ENCODE peak calls at places on chromosomes 1 and 21, in six cellular contexts. One of them, this sample, is unnamed.

GRCh38 chr1:30535595-30536325 is 187.6 kb downstream of the MATN1 start:
- DNase-seq in CD4-positive, alpha-beta memory T cell: no peak
- DNase-seq in fibroblast of lung: no peak
- DNase-seq in body of pancreas: no peak
- DNase-seq in neuronal stem cell: no peak
- DNase-seq in Caco-2: no peak
- DNase-seq in this sample: no peak

GRCh38 chr1:81695741-81696140 is 105.0 kb upstream of the ADGRL2 start:
- DNase-seq in CD4-positive, alpha-beta memory T cell: no peak
- DNase-seq in fibroblast of lung: peak; percentile 91
- DNase-seq in body of pancreas: no peak
- DNase-seq in neuronal stem cell: no peak
- DNase-seq in Caco-2: no peak
- DNase-seq in this sample: peak; percentile 50

GRCh38 chr1:209657140-209657879 is 5.1 kb upstream of the LAMB3 start:
- DNase-seq in CD4-positive, alpha-beta memory T cell: no peak
- DNase-seq in fibroblast of lung: no peak
- DNase-seq in body of pancreas: no peak
- DNase-seq in neuronal stem cell: no peak
- DNase-seq in Caco-2: no peak
- DNase-seq in this sample: no peak

GRCh38 chr1:214584805-214585766 is 17.9 kb upstream of the CENPF start:
- DNase-seq in CD4-positive, alpha-beta memory T cell: no peak
- DNase-seq in fibroblast of lung: peak; percentile 75
- DNase-seq in body of pancreas: no peak
- DNase-seq in neuronal stem cell: no peak
- DNase-seq in Caco-2: peak; percentile 17
- DNase-seq in this sample: no peak

GRCh38 chr1:247332215-247332900 is 691 bp upstream of the ZNF496 start:
- DNase-seq in CD4-positive, alpha-beta memory T cell: peak; percentile 32
- DNase-seq in fibroblast of lung: peak; percentile 53
- DNase-seq in body of pancreas: peak; percentile 58
- DNase-seq in neuronal stem cell: peak; percentile 47
- DNase-seq in Caco-2: peak; percentile 59
- DNase-seq in this sample: peak; percentile 73

GRCh38 chr1:172837816-172838680 is 179.1 kb downstream of the FASLG start:
- DNase-seq in CD4-positive, alpha-beta memory T cell: peak; percentile 88
- DNase-seq in fibroblast of lung: no peak
- DNase-seq in body of pancreas: no peak
- DNase-seq in neuronal stem cell: no peak
- DNase-seq in Caco-2: no peak
- DNase-seq in this sample: no peak

GRCh38 chr1:59804301-59804700 is 10.4 kb upstream of the HOOK1 start:
- DNase-seq in CD4-positive, alpha-beta memory T cell: no peak
- DNase-seq in fibroblast of lung: no peak
- DNase-seq in body of pancreas: no peak
- DNase-seq in neuronal stem cell: no peak
- DNase-seq in Caco-2: no peak
- DNase-seq in this sample: no peak

GRCh38 chr1:24641646-24642151 is 1.4 kb upstream of the SRRM1 start:
- DNase-seq in CD4-positive, alpha-beta memory T cell: peak; percentile 32
- DNase-seq in fibroblast of lung: peak; percentile 36
- DNase-seq in body of pancreas: peak; percentile 24
- DNase-seq in neuronal stem cell: no peak
- DNase-seq in Caco-2: no peak
- DNase-seq in this sample: peak; percentile 29

GRCh38 chr1:17893891-17894631 is 138.9 kb downstream of the ACTL8 start:
- DNase-seq in CD4-positive, alpha-beta memory T cell: no peak
- DNase-seq in fibroblast of lung: no peak
- DNase-seq in body of pancreas: no peak
- DNase-seq in neuronal stem cell: no peak
- DNase-seq in Caco-2: no peak
- DNase-seq in this sample: peak; percentile 50

GRCh38 chr1:81590171-81590570 is 210.6 kb upstream of the ADGRL2 start:
- DNase-seq in CD4-positive, alpha-beta memory T cell: no peak
- DNase-seq in fibroblast of lung: peak; percentile 33
- DNase-seq in body of pancreas: no peak
- DNase-seq in neuronal stem cell: no peak
- DNase-seq in Caco-2: no peak
- DNase-seq in this sample: no peak

GRCh38 chr1:112605633-112606327 is 13.2 kb downstream of the ST7L start:
- DNase-seq in CD4-positive, alpha-beta memory T cell: no peak
- DNase-seq in fibroblast of lung: no peak
- DNase-seq in body of pancreas: no peak
- DNase-seq in neuronal stem cell: no peak
- DNase-seq in Caco-2: no peak
- DNase-seq in this sample: no peak

GRCh38 chr21:44878053-44878982 is 4.8 kb upstream of the PTTG1IP start:
- DNase-seq in CD4-positive, alpha-beta memory T cell: no peak
- DNase-seq in fibroblast of lung: peak; percentile 54
- DNase-seq in body of pancreas: peak; percentile 53
- DNase-seq in neuronal stem cell: no peak
- DNase-seq in Caco-2: no peak
- DNase-seq in this sample: no peak

GRCh38 chr1:45884700-45885099 is 81.3 kb downstream of the MAST2 start:
- DNase-seq in CD4-positive, alpha-beta memory T cell: no peak
- DNase-seq in fibroblast of lung: no peak
- DNase-seq in body of pancreas: no peak
- DNase-seq in neuronal stem cell: no peak
- DNase-seq in Caco-2: no peak
- DNase-seq in this sample: no peak

GRCh38 chr1:92411511-92411910 is 75.2 kb downstream of the GFI1 start:
- DNase-seq in CD4-positive, alpha-beta memory T cell: no peak
- DNase-seq in fibroblast of lung: peak; percentile 48
- DNase-seq in body of pancreas: no peak
- DNase-seq in neuronal stem cell: no peak
- DNase-seq in Caco-2: peak; percentile 1
- DNase-seq in this sample: peak; percentile 15

GRCh38 chr1:205976708-205977107 is 26.5 kb downstream of the RAB7B start:
- DNase-seq in CD4-positive, alpha-beta memory T cell: no peak
- DNase-seq in fibroblast of lung: peak; percentile 13
- DNase-seq in body of pancreas: peak; percentile 56
- DNase-seq in neuronal stem cell: no peak
- DNase-seq in Caco-2: peak; percentile 22
- DNase-seq in this sample: no peak

GRCh38 chr1:201563941-201564340 is 25.0 kb downstream of the NAV1 start:
- DNase-seq in CD4-positive, alpha-beta memory T cell: no peak
- DNase-seq in fibroblast of lung: no peak
- DNase-seq in body of pancreas: no peak
- DNase-seq in neuronal stem cell: no peak
- DNase-seq in Caco-2: no peak
- DNase-seq in this sample: no peak

GRCh38 chr1:52037402-52037814 is 3.8 kb upstream of the KTI12 start:
- DNase-seq in CD4-positive, alpha-beta memory T cell: no peak
- DNase-seq in fibroblast of lung: peak; percentile 60
- DNase-seq in body of pancreas: peak; percentile 71
- DNase-seq in neuronal stem cell: no peak
- DNase-seq in Caco-2: peak; percentile 9
- DNase-seq in this sample: no peak

GRCh38 chr1:149945206-149945605 is 8.5 kb upstream of the MTMR11 start:
- DNase-seq in CD4-positive, alpha-beta memory T cell: no peak
- DNase-seq in fibroblast of lung: no peak
- DNase-seq in body of pancreas: no peak
- DNase-seq in neuronal stem cell: no peak
- DNase-seq in Caco-2: no peak
- DNase-seq in this sample: no peak

GRCh38 chr1:75265792-75266191 is 131.6 kb downstream of the LHX8 start:
- DNase-seq in CD4-positive, alpha-beta memory T cell: peak; percentile 4
- DNase-seq in fibroblast of lung: peak; percentile 26
- DNase-seq in body of pancreas: peak; percentile 32
- DNase-seq in neuronal stem cell: peak; percentile 46
- DNase-seq in Caco-2: peak; percentile 67
- DNase-seq in this sample: no peak

GRCh38 chr21:44082648-44083436 is 24.4 kb upstream of the PWP2 start:
- DNase-seq in CD4-positive, alpha-beta memory T cell: no peak
- DNase-seq in fibroblast of lung: no peak
- DNase-seq in body of pancreas: no peak
- DNase-seq in neuronal stem cell: no peak
- DNase-seq in Caco-2: peak; percentile 68
- DNase-seq in this sample: no peak

GRCh38 chr1:66729130-66729922 is 22.9 kb upstream of the DYNLT5 start:
- DNase-seq in CD4-positive, alpha-beta memory T cell: peak; percentile 36
- DNase-seq in fibroblast of lung: no peak
- DNase-seq in body of pancreas: no peak
- DNase-seq in neuronal stem cell: no peak
- DNase-seq in Caco-2: no peak
- DNase-seq in this sample: peak; percentile 36

GRCh38 chr1:5746611-5747427 is 245.4 kb downstream of the NPHP4 start:
- DNase-seq in CD4-positive, alpha-beta memory T cell: no peak
- DNase-seq in fibroblast of lung: no peak
- DNase-seq in body of pancreas: no peak
- DNase-seq in neuronal stem cell: no peak
- DNase-seq in Caco-2: no peak
- DNase-seq in this sample: no peak

GRCh38 chr1:55071477-55071876 is 32.1 kb downstream of the PCSK9 start:
- DNase-seq in CD4-positive, alpha-beta memory T cell: no peak
- DNase-seq in fibroblast of lung: peak; percentile 64
- DNase-seq in body of pancreas: no peak
- DNase-seq in neuronal stem cell: peak; percentile 43
- DNase-seq in Caco-2: peak; percentile 58
- DNase-seq in this sample: peak; percentile 45

GRCh38 chr1:41957568-41957967 is 38.8 kb upstream of the HIVEP3 start:
- DNase-seq in CD4-positive, alpha-beta memory T cell: no peak
- DNase-seq in fibroblast of lung: no peak
- DNase-seq in body of pancreas: peak; percentile 40
- DNase-seq in neuronal stem cell: no peak
- DNase-seq in Caco-2: no peak
- DNase-seq in this sample: peak; percentile 84

GRCh38 chr1:226679853-226680516 is 59.1 kb downstream of the ITPKB start:
- DNase-seq in CD4-positive, alpha-beta memory T cell: peak; percentile 70
- DNase-seq in fibroblast of lung: peak; percentile 64
- DNase-seq in body of pancreas: peak; percentile 85
- DNase-seq in neuronal stem cell: peak; percentile 95
- DNase-seq in Caco-2: peak; percentile 87
- DNase-seq in this sample: peak; percentile 85

GRCh38 chr21:32803651-32804050 is 32.1 kb upstream of the PAXBP1 start:
- DNase-seq in CD4-positive, alpha-beta memory T cell: no peak
- DNase-seq in fibroblast of lung: no peak
- DNase-seq in body of pancreas: no peak
- DNase-seq in neuronal stem cell: no peak
- DNase-seq in Caco-2: no peak
- DNase-seq in this sample: no peak

GRCh38 chr1:31904339-31905092 is 33.7 kb downstream of the PTP4A2 start:
- DNase-seq in CD4-positive, alpha-beta memory T cell: no peak
- DNase-seq in fibroblast of lung: peak; percentile 64
- DNase-seq in body of pancreas: peak; percentile 50
- DNase-seq in neuronal stem cell: no peak
- DNase-seq in Caco-2: no peak
- DNase-seq in this sample: no peak

GRCh38 chr1:44636711-44637589 is 37.3 kb downstream of the TMEM53 start:
- DNase-seq in CD4-positive, alpha-beta memory T cell: no peak
- DNase-seq in fibroblast of lung: peak; percentile 38
- DNase-seq in body of pancreas: no peak
- DNase-seq in neuronal stem cell: no peak
- DNase-seq in Caco-2: no peak
- DNase-seq in this sample: no peak

GRCh38 chr1:246113555-246114095 is 393.5 kb downstream of the SMYD3 start:
- DNase-seq in CD4-positive, alpha-beta memory T cell: no peak
- DNase-seq in fibroblast of lung: no peak
- DNase-seq in body of pancreas: no peak
- DNase-seq in neuronal stem cell: no peak
- DNase-seq in Caco-2: no peak
- DNase-seq in this sample: no peak

GRCh38 chr1:227395391-227396028 is 77.2 kb upstream of the CDC42BPA start:
- DNase-seq in CD4-positive, alpha-beta memory T cell: no peak
- DNase-seq in fibroblast of lung: no peak
- DNase-seq in body of pancreas: no peak
- DNase-seq in neuronal stem cell: no peak
- DNase-seq in Caco-2: no peak
- DNase-seq in this sample: no peak

GRCh38 chr1:175493321-175493998 is 249.9 kb downstream of the TNR start:
- DNase-seq in CD4-positive, alpha-beta memory T cell: no peak
- DNase-seq in fibroblast of lung: no peak
- DNase-seq in body of pancreas: no peak
- DNase-seq in neuronal stem cell: no peak
- DNase-seq in Caco-2: no peak
- DNase-seq in this sample: no peak

GRCh38 chr1:70685300-70686286 is 274.5 kb downstream of the CTH start:
- DNase-seq in CD4-positive, alpha-beta memory T cell: peak; percentile 25
- DNase-seq in fibroblast of lung: peak; percentile 63
- DNase-seq in body of pancreas: peak; percentile 83
- DNase-seq in neuronal stem cell: peak; percentile 49
- DNase-seq in Caco-2: peak; percentile 56
- DNase-seq in this sample: peak; percentile 18

GRCh38 chr1:2810899-2811525 is 9.5 kb upstream of the TTC34 start:
- DNase-seq in CD4-positive, alpha-beta memory T cell: no peak
- DNase-seq in fibroblast of lung: no peak
- DNase-seq in body of pancreas: no peak
- DNase-seq in neuronal stem cell: no peak
- DNase-seq in Caco-2: no peak
- DNase-seq in this sample: no peak
- H3K9me3 ChIP-seq in CD4-positive, alpha-beta memory T cell: no peaks in the 10 kb centered on the region
- H3K9me3 ChIP-seq in fibroblast of lung: no peaks in the 10 kb centered on the region
- H3K9me3 ChIP-seq in body of pancreas: no peaks in the 10 kb centered on the region
- H3K9me3 ChIP-seq in neuronal stem cell: peaks cover 13% of the 10 kb centered on the region
- H3K9me3 ChIP-seq in Caco-2: no peaks in the 10 kb centered on the region
- H3K9me3 ChIP-seq in this sample: peaks cover 6% of the 10 kb centered on the region

GRCh38 chr1:58786927-58787245 is 3.0 kb upstream of the JUN start:
- DNase-seq in CD4-positive, alpha-beta memory T cell: no peak
- DNase-seq in fibroblast of lung: no peak
- DNase-seq in body of pancreas: no peak
- DNase-seq in neuronal stem cell: no peak
- DNase-seq in Caco-2: no peak
- DNase-seq in this sample: no peak
- H3K4me3 ChIP-seq in CD4-positive, alpha-beta memory T cell: no peak overlapping the region
- H3K4me3 ChIP-seq in fibroblast of lung: no peak overlapping the region
- H3K4me3 ChIP-seq in body of pancreas: no peak overlapping the region
- H3K4me3 ChIP-seq in neuronal stem cell: no peak overlapping the region
- H3K4me3 ChIP-seq in Caco-2: no peak overlapping the region
- H3K4me3 ChIP-seq in this sample: no peak overlapping the region

DNA sequence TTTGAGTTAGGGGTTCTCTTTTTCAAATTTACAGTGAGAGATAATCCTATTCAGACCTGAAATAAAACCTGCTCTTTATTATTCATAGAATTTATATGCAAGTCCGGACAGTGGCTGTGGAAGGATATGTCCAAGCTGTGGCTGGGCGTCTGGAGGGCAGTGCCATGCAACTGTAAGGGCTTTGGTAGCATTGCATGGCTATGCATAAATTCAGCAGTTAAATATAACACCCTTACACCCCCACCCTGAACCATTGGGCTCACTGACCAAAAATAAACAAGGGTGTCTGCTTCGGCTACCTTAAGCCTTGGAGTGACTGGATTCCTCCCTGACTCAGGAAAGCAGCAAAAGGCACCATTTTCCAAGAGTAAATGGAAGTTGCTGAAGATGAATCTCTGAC is 5.4 kb downstream of the CHTOP start:
- DNase-seq in CD4-positive, alpha-beta memory T cell: no peak
- DNase-seq in fibroblast of lung: no peak
- DNase-seq in body of pancreas: no peak
- DNase-seq in neuronal stem cell: no peak
- DNase-seq in Caco-2: no peak
- DNase-seq in this sample: no peak
- H3K36me3 ChIP-seq in CD4-positive, alpha-beta memory T cell: peaks cover 80% of the 10 kb centered on the region
- H3K36me3 ChIP-seq in fibroblast of lung: peaks cover 28% of the 10 kb centered on the region
- H3K36me3 ChIP-seq in body of pancreas: peaks cover 9% of the 10 kb centered on the region
- H3K36me3 ChIP-seq in neuronal stem cell: peaks cover 38% of the 10 kb centered on the region
- H3K36me3 ChIP-seq in Caco-2: peaks cover 7% of the 10 kb centered on the region
- H3K36me3 ChIP-seq in this sample: peaks cover 95% of the 10 kb centered on the region

GRCh38 chr21:20523191-20523590 is 475.0 kb upstream of the NCAM2 start:
- DNase-seq in CD4-positive, alpha-beta memory T cell: no peak
- DNase-seq in fibroblast of lung: no peak
- DNase-seq in body of pancreas: no peak
- DNase-seq in neuronal stem cell: no peak
- DNase-seq in Caco-2: no peak
- DNase-seq in this sample: no peak

GRCh38 chr21:20519076-20519475 is 479.1 kb upstream of the NCAM2 start:
- DNase-seq in CD4-positive, alpha-beta memory T cell: no peak
- DNase-seq in fibroblast of lung: no peak
- DNase-seq in body of pancreas: no peak
- DNase-seq in neuronal stem cell: no peak
- DNase-seq in Caco-2: no peak
- DNase-seq in this sample: no peak
- H3K9me3 ChIP-seq in CD4-positive, alpha-beta memory T cell: no peaks in the 10 kb centered on the region
- H3K9me3 ChIP-seq in fibroblast of lung: no peaks in the 10 kb centered on the region
- H3K9me3 ChIP-seq in body of pancreas: no peaks in the 10 kb centered on the region
- H3K9me3 ChIP-seq in neuronal stem cell: no peaks in the 10 kb centered on the region
- H3K9me3 ChIP-seq in Caco-2: no peaks in the 10 kb centered on the region
- H3K9me3 ChIP-seq in this sample: no peaks in the 10 kb centered on the region

This sample was measured in MG63.